ENCODE peak calls at places on chromosomes 13 and 19, in four cellular contexts. Y, G, E and A are unnamed samples.

GRCh38 chr13:26942184-26942583 is 181.6 kb upstream of the GPR12 start:
- DNase-seq in Y (no peak), G (no peak), E (no peak), A (no peak)

GRCh38 chr19:55069137-55069858 is 6.3 kb upstream of the RDH13 start:
- DNase-seq in Y (no peak), G (no peak), E (no peak), A (peak; percentile 26)

GRCh38 chr19:17775245-17775927 is 19.6 kb upstream of the B3GNT3 start:
- DNase-seq in Y (no peak), G (peak; percentile 52), E (no peak), A (peak; percentile 41)

GRCh38 chr13:87094646-87095045 is 576.5 kb upstream of the SLITRK5 start:
- DNase-seq in Y (no peak), G (peak; percentile 59), E (no peak), A (peak; percentile 1)

GRCh38 chr13:99421758-99422555 is 79.3 kb upstream of the TM9SF2 start:
- DNase-seq in Y (no peak), G (no peak), E (no peak), A (no peak)

GRCh38 chr13:33208290-33208990 is 77.1 kb downstream of the STARD13 start:
- DNase-seq in Y (no peak), G (no peak), E (peak; percentile 87), A (no peak)

GRCh38 chr19:48735031-48735615 is 5.3 kb downstream of the RASIP1 start:
- DNase-seq in Y (no peak), G (peak; percentile 50), E (no peak), A (no peak)

GRCh38 chr19:7862413-7862951 is 11.7 kb downstream of the PRR36 start:
- DNase-seq in Y (no peak), G (peak; percentile 72), E (no peak), A (peak; percentile 46)

GRCh38 chr19:18321729-18322091 is 1.2 kb downstream of the LSM4 start:
- DNase-seq in Y (no peak), G (peak; percentile 35), E (no peak), A (peak; percentile 29)

GRCh38 chr19:11365557-11366117 is 8.8 kb upstream of the SWSAP1 start:
- DNase-seq in Y (no peak), G (no peak), E (no peak), A (no peak)

GRCh38 chr13:50123862-50124535 is 108.8 kb downstream of the KCNRG start:
- DNase-seq in Y (peak; percentile 93), G (peak; percentile 98), E (peak; percentile 99), A (peak; percentile 97)

GRCh38 chr13:50122465-50122864 is 107.2 kb downstream of the KCNRG start:
- DNase-seq in Y (no peak), G (no peak), E (no peak), A (no peak)

GRCh38 chr13:50124536-50125305 is 109.5 kb downstream of the KCNRG start:
- DNase-seq in Y (no peak), G (peak; percentile 66), E (no peak), A (peak; percentile 57)

GRCh38 chr13:50123515-50123861 is 108.2 kb downstream of the KCNRG start:
- DNase-seq in Y (no peak), G (no peak), E (no peak), A (no peak)

GRCh38 chr13:50123002-50123401 is 107.8 kb downstream of the KCNRG start:
- DNase-seq in Y (no peak), G (no peak), E (no peak), A (no peak)
- H3K4me3 ChIP-seq in Y (peak overlapping the region; percentile 96), G (no peak overlapping the region), E (peak overlapping the region; percentile 87), A (peak overlapping the region; percentile 64)

DNA sequence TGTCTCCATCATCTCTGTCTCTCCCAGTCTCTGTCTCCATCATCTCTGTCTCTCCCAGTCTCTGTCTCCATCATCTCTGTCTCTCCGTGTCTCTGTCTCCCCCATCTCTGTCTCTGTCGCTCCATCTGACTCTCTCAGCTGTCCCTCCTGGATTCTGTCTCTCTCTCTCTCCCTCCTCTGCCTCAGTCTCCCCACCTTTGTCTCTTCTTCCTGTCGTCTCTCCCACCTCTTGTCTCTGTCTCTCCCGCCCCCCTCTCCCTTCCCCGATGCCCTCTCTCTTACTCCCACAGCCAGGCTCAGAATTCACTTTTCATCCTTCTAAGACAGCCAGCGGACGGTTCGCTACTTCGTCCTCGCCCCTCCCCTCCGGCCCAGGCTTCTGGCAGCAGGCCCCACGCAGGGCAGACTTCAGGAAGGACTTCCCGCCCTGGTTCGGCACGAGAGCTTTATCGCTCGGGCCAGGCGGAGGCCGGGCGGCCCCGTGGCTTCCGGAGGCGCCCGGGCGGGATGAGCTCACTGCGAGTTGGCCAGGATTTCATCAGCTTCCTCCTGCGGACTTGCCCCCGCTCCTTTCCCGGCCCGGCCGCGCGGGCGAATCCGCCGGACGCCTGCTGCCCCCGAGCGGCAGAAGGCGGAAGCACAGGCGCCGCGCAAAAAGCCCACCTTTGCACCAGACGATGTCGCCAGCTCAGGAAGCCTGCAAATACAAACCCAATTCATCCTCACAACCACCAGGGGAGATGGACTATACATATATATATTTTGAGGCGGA is 12.4 kb upstream of the CCDC9 start:
- DNase-seq in Y (no peak), G (peak; percentile 99), E (peak; percentile 97), A (peak; percentile 98)
- H3K4me3 ChIP-seq in Y (peak overlapping the region; percentile 53), G (peak overlapping the region; percentile 46), E (peak overlapping the region; percentile 45), A (peak overlapping the region; percentile 47)

DNA sequence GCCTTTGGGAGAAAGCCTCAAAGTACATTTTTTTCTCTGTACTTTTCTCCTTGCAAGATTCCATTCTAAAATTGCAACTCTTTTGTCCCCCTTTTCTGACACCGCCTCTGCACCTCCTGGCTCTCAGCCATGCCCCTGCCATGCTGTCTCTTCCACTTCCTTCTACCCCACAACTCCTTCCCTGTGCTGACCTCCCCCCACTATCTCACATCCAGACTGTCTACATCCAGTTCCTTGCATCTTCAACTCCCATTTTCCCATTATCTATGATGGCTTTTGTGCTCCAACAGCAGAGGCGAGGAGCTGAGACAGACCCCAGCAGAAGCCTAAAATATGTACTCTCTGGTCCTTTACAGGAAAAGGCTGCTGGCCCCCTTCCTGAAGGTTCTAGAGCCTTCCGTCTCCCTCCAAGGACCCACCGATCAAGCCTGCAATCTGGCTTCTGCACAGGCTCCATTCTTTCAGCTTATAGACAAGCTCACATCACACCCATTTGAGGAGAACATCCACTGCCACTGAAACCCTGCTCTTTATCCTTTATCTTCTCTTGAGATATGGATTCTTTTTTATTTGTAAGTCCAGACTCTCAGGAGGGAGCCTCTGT is 50.2 kb downstream of the RFX2 start:
- DNase-seq in Y (no peak), G (no peak), E (no peak), A (no peak)
- H3K4me3 ChIP-seq in Y (peak overlapping the region; percentile 42), G (no peak overlapping the region), E (peak overlapping the region; percentile 27), A (no peak overlapping the region)

DNA sequence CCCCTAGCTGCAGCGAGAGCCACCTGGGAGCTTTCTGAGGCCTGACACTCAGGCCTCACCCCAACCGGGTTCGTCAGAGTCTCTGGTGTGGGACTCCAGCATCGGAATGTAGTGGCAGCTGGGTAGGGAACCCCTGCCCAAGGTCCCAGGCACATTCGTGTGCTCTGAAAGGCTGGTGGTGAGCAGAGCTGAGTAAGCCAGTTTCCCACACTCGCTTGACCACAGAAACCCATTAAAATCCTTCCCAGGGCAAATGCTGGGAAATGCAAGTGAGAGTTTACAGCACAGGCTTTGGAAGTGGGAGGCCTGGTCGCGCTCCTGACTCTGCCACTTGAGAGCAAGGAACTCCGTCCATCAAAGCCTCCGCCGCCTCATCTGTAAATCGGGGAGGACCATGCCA is 4.2 kb downstream of the TRAPPC6A start:
- DNase-seq in Y (no peak), G (no peak), E (no peak), A (no peak)
- H3K4me3 ChIP-seq in Y (no peak overlapping the region), G (no peak overlapping the region), E (no peak overlapping the region), A (no peak overlapping the region)

GRCh38 chr13:24709186-24709913 is 29.1 kb downstream of the ATP12A start:
- DNase-seq in Y (no peak), G (no peak), E (no peak), A (no peak)
- H3K4me3 ChIP-seq in Y (no peak overlapping the region), G (no peak overlapping the region), E (no peak overlapping the region), A (no peak overlapping the region)

GRCh38 chr19:1908364-1908678 is 3.1 kb downstream of the ADAT3 start:
- DNase-seq in Y (no peak), G (no peak), E (no peak), A (no peak)
- H3K4me3 ChIP-seq in Y (peak overlapping the region; percentile 60), G (no peak overlapping the region), E (no peak overlapping the region), A (no peak overlapping the region)